ENCODE peak calls at places on chromosomes 13 and 19, in six cellular contexts. One of them, this sample, is unnamed.

GRCh38 chr13:112967666-112968379 is 1.2 kb upstream of the MCF2L start:
- DNase-seq in effector CD4-positive, alpha-beta T cell: no peak
- DNase-seq in NCI-H2081 treated with DMSO at 0.1 percent for 48 hours: no peak
- DNase-seq in fibroblast of pulmonary artery: no peak
- DNase-seq in mesothelial cell of epicardium: no peak
- DNase-seq in HuH-7: no peak
- DNase-seq in this sample: no peak

GRCh38 chr13:103537616-103538015 is 471.4 kb upstream of the SLC10A2 start:
- DNase-seq in effector CD4-positive, alpha-beta T cell: no peak
- DNase-seq in NCI-H2081 treated with DMSO at 0.1 percent for 48 hours: no peak
- DNase-seq in fibroblast of pulmonary artery: no peak
- DNase-seq in mesothelial cell of epicardium: no peak
- DNase-seq in HuH-7: no peak
- DNase-seq in this sample: no peak

GRCh38 chr13:28357846-28358496 is 137.0 kb downstream of the FLT1 start:
- DNase-seq in effector CD4-positive, alpha-beta T cell: no peak
- DNase-seq in NCI-H2081 treated with DMSO at 0.1 percent for 48 hours: no peak
- DNase-seq in fibroblast of pulmonary artery: no peak
- DNase-seq in mesothelial cell of epicardium: no peak
- DNase-seq in HuH-7: no peak
- DNase-seq in this sample: no peak

GRCh38 chr19:55473613-55474012 is 2.8 kb upstream of the ZNF628 start:
- DNase-seq in effector CD4-positive, alpha-beta T cell: no peak
- DNase-seq in NCI-H2081 treated with DMSO at 0.1 percent for 48 hours: no peak
- DNase-seq in fibroblast of pulmonary artery: no peak
- DNase-seq in mesothelial cell of epicardium: no peak
- DNase-seq in HuH-7: no peak
- DNase-seq in this sample: no peak

GRCh38 chr19:45939792-45940514 is 25.4 kb upstream of the NANOS2 start:
- DNase-seq in effector CD4-positive, alpha-beta T cell: no peak
- DNase-seq in NCI-H2081 treated with DMSO at 0.1 percent for 48 hours: no peak
- DNase-seq in fibroblast of pulmonary artery: no peak
- DNase-seq in mesothelial cell of epicardium: no peak
- DNase-seq in HuH-7: no peak
- DNase-seq in this sample: no peak

GRCh38 chr19:56405062-56405461 is 930 bp downstream of the ZNF583 start:
- DNase-seq in effector CD4-positive, alpha-beta T cell: no peak
- DNase-seq in NCI-H2081 treated with DMSO at 0.1 percent for 48 hours: no peak
- DNase-seq in fibroblast of pulmonary artery: no peak
- DNase-seq in mesothelial cell of epicardium: no peak
- DNase-seq in HuH-7: no peak
- DNase-seq in this sample: no peak

GRCh38 chr13:107375701-107376350 is 807.9 kb upstream of the ARGLU1 start:
- DNase-seq in effector CD4-positive, alpha-beta T cell: no peak
- DNase-seq in NCI-H2081 treated with DMSO at 0.1 percent for 48 hours: no peak
- DNase-seq in fibroblast of pulmonary artery: no peak
- DNase-seq in mesothelial cell of epicardium: no peak
- DNase-seq in HuH-7: no peak
- DNase-seq in this sample: no peak

GRCh38 chr13:30718661-30719520 is 16.5 kb upstream of the ALOX5AP start:
- DNase-seq in effector CD4-positive, alpha-beta T cell: no peak
- DNase-seq in NCI-H2081 treated with DMSO at 0.1 percent for 48 hours: no peak
- DNase-seq in fibroblast of pulmonary artery: peak; percentile 67
- DNase-seq in mesothelial cell of epicardium: no peak
- DNase-seq in HuH-7: no peak
- DNase-seq in this sample: no peak

GRCh38 chr19:48170817-48171347 is 402 bp downstream of the ZSWIM9 start:
- DNase-seq in effector CD4-positive, alpha-beta T cell: no peak
- DNase-seq in NCI-H2081 treated with DMSO at 0.1 percent for 48 hours: no peak
- DNase-seq in fibroblast of pulmonary artery: no peak
- DNase-seq in mesothelial cell of epicardium: no peak
- DNase-seq in HuH-7: no peak
- DNase-seq in this sample: no peak

GRCh38 chr13:112254900-112255299 is 121.3 kb upstream of the SPACA7 start:
- DNase-seq in effector CD4-positive, alpha-beta T cell: no peak
- DNase-seq in NCI-H2081 treated with DMSO at 0.1 percent for 48 hours: no peak
- DNase-seq in fibroblast of pulmonary artery: no peak
- DNase-seq in mesothelial cell of epicardium: no peak
- DNase-seq in HuH-7: no peak
- DNase-seq in this sample: no peak

GRCh38 chr19:3852614-3853254 is 16.1 kb downstream of the ZFR2 start:
- DNase-seq in effector CD4-positive, alpha-beta T cell: peak; percentile 21
- DNase-seq in NCI-H2081 treated with DMSO at 0.1 percent for 48 hours: no peak
- DNase-seq in fibroblast of pulmonary artery: peak; percentile 82
- DNase-seq in mesothelial cell of epicardium: no peak
- DNase-seq in HuH-7: peak; percentile 53
- DNase-seq in this sample: no peak

GRCh38 chr13:101785858-101786257 is 333.4 kb downstream of the ITGBL1 start:
- DNase-seq in effector CD4-positive, alpha-beta T cell: no peak
- DNase-seq in NCI-H2081 treated with DMSO at 0.1 percent for 48 hours: peak; percentile 45
- DNase-seq in fibroblast of pulmonary artery: peak; percentile 3
- DNase-seq in mesothelial cell of epicardium: no peak
- DNase-seq in HuH-7: no peak
- DNase-seq in this sample: no peak

GRCh38 chr13:50127017-50127725 is 111.9 kb downstream of the KCNRG start:
- DNase-seq in effector CD4-positive, alpha-beta T cell: peak; percentile 26
- DNase-seq in NCI-H2081 treated with DMSO at 0.1 percent for 48 hours: no peak
- DNase-seq in fibroblast of pulmonary artery: peak; percentile 59
- DNase-seq in mesothelial cell of epicardium: peak; percentile 33
- DNase-seq in HuH-7: no peak
- DNase-seq in this sample: peak; percentile 70